ENCODE peak calls at places on chromosomes 6 and 20, in nine cellular contexts. I, C, D, T, X, K, N, R and B are unnamed samples.

GRCh38 chr20:24694727-24695528 is 225.5 kb downstream of the SYNDIG1 start:
- DNase-seq in C (no peak), N (no peak), K (no peak), R (no peak), T (peak; percentile 23), D (no peak), I (no peak), X (no peak), B (no peak)

GRCh38 chr20:13037727-13038126 is 29.0 kb downstream of the SPTLC3 start:
- DNase-seq in X (no peak), K (no peak), T (no peak), N (no peak), R (no peak), D (no peak), C (no peak), I (no peak), B (no peak)

GRCh38 chr20:37243076-37243936 is 18.3 kb downstream of the GHRH start:
- DNase-seq in X (no peak), N (no peak), D (no peak), R (no peak), C (no peak), K (no peak), I (no peak), T (no peak), B (no peak)

GRCh38 chr6:30963641-30964040 is 19.9 kb upstream of the MUC21 start:
- DNase-seq in D (no peak), R (peak; percentile 73), N (no peak), T (no peak), K (no peak), C (no peak), I (no peak), X (no peak), B (peak; percentile 54)

GRCh38 chr20:23656372-23656771 is 18.6 kb upstream of the CST3 start:
- DNase-seq in R (no peak), C (no peak), T (no peak), X (no peak), D (no peak), I (no peak), K (no peak), N (no peak), B (no peak)

GRCh38 chr20:50992733-50993457 is 30.0 kb downstream of the KCNG1 start:
- DNase-seq in D (no peak), X (no peak), C (no peak), N (peak; percentile 15), T (peak; percentile 71), R (peak; percentile 75), K (peak; percentile 40), I (peak; percentile 20), B (peak; percentile 99)

GRCh38 chr20:17808357-17808756 is 108.6 kb downstream of the BANF2 start:
- DNase-seq in I (no peak), N (no peak), K (no peak), C (no peak), R (peak; percentile 25), D (no peak), T (no peak), X (peak; percentile 66), B (no peak)

GRCh38 chr20:1298888-1299511 is 29.9 kb downstream of the SDCBP2 start:
- DNase-seq in D (no peak), T (no peak), N (no peak), C (no peak), X (no peak), R (no peak), I (no peak), K (no peak), B (no peak)